ENCODE peak calls at places on chromosomes 1 and 21, in seven cellular contexts. One of them, this sample, is unnamed.
A peak's percentile ranks its signal among the peaks of the same experiment; 100 is the strongest.

GRCh38 chr1:231337043-231337471 is 595 bp downstream of the EXOC8 start:
- DNase-seq in GM10248: peak; percentile 8
- DNase-seq in stimulated activated CD4-positive, alpha-beta T cell treated with anti-CD3 and anti-CD28 coated beads, Interleukin-2, amount 100 ng/mL, for 48 hours: no peak
- DNase-seq in activated effector memory CD4-positive, alpha-beta T cell treated with anti-CD3 and anti-CD28 coated beads, Interleukin-2, amount 50 U/mL, for 16 hours: no peak
- DNase-seq in Peyer's patch: no peak
- DNase-seq in choroid plexus epithelial cell: peak; percentile 36
- DNase-seq in bronchial epithelial cell: no peak
- DNase-seq in this sample: no peak

GRCh38 chr1:203361843-203362524 is 11.1 kb upstream of the FMOD start:
- DNase-seq in activated effector memory CD4-positive, alpha-beta T cell treated with anti-CD3 and anti-CD28 coated beads, Interleukin-2, amount 50 U/mL, for 16 hours: no peak
- DNase-seq in bronchial epithelial cell: peak; percentile 64
- DNase-seq in Peyer's patch: peak; percentile 43
- DNase-seq in stimulated activated CD4-positive, alpha-beta T cell treated with anti-CD3 and anti-CD28 coated beads, Interleukin-2, amount 100 ng/mL, for 48 hours: no peak
- DNase-seq in choroid plexus epithelial cell: peak; percentile 44
- DNase-seq in GM10248: no peak
- DNase-seq in this sample: no peak

GRCh38 chr21:26909972-26910371 is 56.9 kb downstream of the ADAMTS5 start:
- DNase-seq in GM10248: no peak
- DNase-seq in choroid plexus epithelial cell: peak; percentile 70
- DNase-seq in activated effector memory CD4-positive, alpha-beta T cell treated with anti-CD3 and anti-CD28 coated beads, Interleukin-2, amount 50 U/mL, for 16 hours: no peak
- DNase-seq in stimulated activated CD4-positive, alpha-beta T cell treated with anti-CD3 and anti-CD28 coated beads, Interleukin-2, amount 100 ng/mL, for 48 hours: no peak
- DNase-seq in Peyer's patch: no peak
- DNase-seq in bronchial epithelial cell: no peak
- DNase-seq in this sample: no peak

GRCh38 chr1:75861831-75862230 is 65.1 kb downstream of the MSH4 start:
- DNase-seq in GM10248: no peak
- DNase-seq in choroid plexus epithelial cell: no peak
- DNase-seq in Peyer's patch: no peak
- DNase-seq in stimulated activated CD4-positive, alpha-beta T cell treated with anti-CD3 and anti-CD28 coated beads, Interleukin-2, amount 100 ng/mL, for 48 hours: no peak
- DNase-seq in activated effector memory CD4-positive, alpha-beta T cell treated with anti-CD3 and anti-CD28 coated beads, Interleukin-2, amount 50 U/mL, for 16 hours: no peak
- DNase-seq in bronchial epithelial cell: peak; percentile 20
- DNase-seq in this sample: no peak

GRCh38 chr21:39317134-39318090 is 4.0 kb upstream of the BRWD1 start:
- DNase-seq in activated effector memory CD4-positive, alpha-beta T cell treated with anti-CD3 and anti-CD28 coated beads, Interleukin-2, amount 50 U/mL, for 16 hours: no peak
- DNase-seq in choroid plexus epithelial cell: no peak
- DNase-seq in bronchial epithelial cell: no peak
- DNase-seq in GM10248: no peak
- DNase-seq in stimulated activated CD4-positive, alpha-beta T cell treated with anti-CD3 and anti-CD28 coated beads, Interleukin-2, amount 100 ng/mL, for 48 hours: no peak
- DNase-seq in Peyer's patch: no peak
- DNase-seq in this sample: no peak

GRCh38 chr1:92329356-92330129 is 30.7 kb downstream of the RPAP2 start:
- DNase-seq in bronchial epithelial cell: peak; percentile 93
- DNase-seq in Peyer's patch: no peak
- DNase-seq in choroid plexus epithelial cell: peak; percentile 96
- DNase-seq in activated effector memory CD4-positive, alpha-beta T cell treated with anti-CD3 and anti-CD28 coated beads, Interleukin-2, amount 50 U/mL, for 16 hours: no peak
- DNase-seq in stimulated activated CD4-positive, alpha-beta T cell treated with anti-CD3 and anti-CD28 coated beads, Interleukin-2, amount 100 ng/mL, for 48 hours: no peak
- DNase-seq in GM10248: no peak
- DNase-seq in this sample: no peak

GRCh38 chr1:173294853-173295252 is 87.7 kb upstream of the TNFSF4 start:
- DNase-seq in bronchial epithelial cell: no peak
- DNase-seq in Peyer's patch: no peak
- DNase-seq in activated effector memory CD4-positive, alpha-beta T cell treated with anti-CD3 and anti-CD28 coated beads, Interleukin-2, amount 50 U/mL, for 16 hours: no peak
- DNase-seq in stimulated activated CD4-positive, alpha-beta T cell treated with anti-CD3 and anti-CD28 coated beads, Interleukin-2, amount 100 ng/mL, for 48 hours: no peak
- DNase-seq in choroid plexus epithelial cell: peak; percentile 16
- DNase-seq in GM10248: no peak
- DNase-seq in this sample: no peak

GRCh38 chr21:37878946-37879660 is 37.2 kb downstream of the KCNJ6 start:
- DNase-seq in stimulated activated CD4-positive, alpha-beta T cell treated with anti-CD3 and anti-CD28 coated beads, Interleukin-2, amount 100 ng/mL, for 48 hours: no peak
- DNase-seq in bronchial epithelial cell: peak; percentile 95
- DNase-seq in Peyer's patch: no peak
- DNase-seq in GM10248: no peak
- DNase-seq in choroid plexus epithelial cell: peak; percentile 95
- DNase-seq in activated effector memory CD4-positive, alpha-beta T cell treated with anti-CD3 and anti-CD28 coated beads, Interleukin-2, amount 50 U/mL, for 16 hours: no peak
- DNase-seq in this sample: no peak

GRCh38 chr1:53371121-53371666 is 43.3 kb upstream of the LRP8 start:
- DNase-seq in activated effector memory CD4-positive, alpha-beta T cell treated with anti-CD3 and anti-CD28 coated beads, Interleukin-2, amount 50 U/mL, for 16 hours: peak; percentile 47
- DNase-seq in bronchial epithelial cell: no peak
- DNase-seq in stimulated activated CD4-positive, alpha-beta T cell treated with anti-CD3 and anti-CD28 coated beads, Interleukin-2, amount 100 ng/mL, for 48 hours: no peak
- DNase-seq in Peyer's patch: peak; percentile 2
- DNase-seq in choroid plexus epithelial cell: no peak
- DNase-seq in GM10248: no peak
- DNase-seq in this sample: no peak

GRCh38 chr21:25997788-25998611 is 172.6 kb downstream of the APP start:
- DNase-seq in bronchial epithelial cell: no peak
- DNase-seq in GM10248: no peak
- DNase-seq in activated effector memory CD4-positive, alpha-beta T cell treated with anti-CD3 and anti-CD28 coated beads, Interleukin-2, amount 50 U/mL, for 16 hours: no peak
- DNase-seq in choroid plexus epithelial cell: no peak
- DNase-seq in stimulated activated CD4-positive, alpha-beta T cell treated with anti-CD3 and anti-CD28 coated beads, Interleukin-2, amount 100 ng/mL, for 48 hours: no peak
- DNase-seq in Peyer's patch: no peak
- DNase-seq in this sample: no peak

GRCh38 chr1:201845331-201846083 is 16.6 kb downstream of the IPO9 start:
- DNase-seq in GM10248: no peak
- DNase-seq in stimulated activated CD4-positive, alpha-beta T cell treated with anti-CD3 and anti-CD28 coated beads, Interleukin-2, amount 100 ng/mL, for 48 hours: no peak
- DNase-seq in Peyer's patch: no peak
- DNase-seq in bronchial epithelial cell: peak; percentile 28
- DNase-seq in choroid plexus epithelial cell: no peak
- DNase-seq in activated effector memory CD4-positive, alpha-beta T cell treated with anti-CD3 and anti-CD28 coated beads, Interleukin-2, amount 50 U/mL, for 16 hours: no peak
- DNase-seq in this sample: no peak

GRCh38 chr1:169724168-169724567 is 9.7 kb downstream of the SELE start:
- DNase-seq in choroid plexus epithelial cell: no peak
- DNase-seq in GM10248: no peak
- DNase-seq in stimulated activated CD4-positive, alpha-beta T cell treated with anti-CD3 and anti-CD28 coated beads, Interleukin-2, amount 100 ng/mL, for 48 hours: no peak
- DNase-seq in bronchial epithelial cell: no peak
- DNase-seq in Peyer's patch: no peak
- DNase-seq in activated effector memory CD4-positive, alpha-beta T cell treated with anti-CD3 and anti-CD28 coated beads, Interleukin-2, amount 50 U/mL, for 16 hours: no peak
- DNase-seq in this sample: no peak

GRCh38 chr1:226119169-226119568 is 56.7 kb downstream of the H3-3A start:
- DNase-seq in Peyer's patch: no peak
- DNase-seq in activated effector memory CD4-positive, alpha-beta T cell treated with anti-CD3 and anti-CD28 coated beads, Interleukin-2, amount 50 U/mL, for 16 hours: no peak
- DNase-seq in GM10248: no peak
- DNase-seq in bronchial epithelial cell: no peak
- DNase-seq in choroid plexus epithelial cell: no peak
- DNase-seq in stimulated activated CD4-positive, alpha-beta T cell treated with anti-CD3 and anti-CD28 coated beads, Interleukin-2, amount 100 ng/mL, for 48 hours: no peak
- DNase-seq in this sample: no peak

GRCh38 chr1:208562021-208562950 is 318.1 kb upstream of the PLXNA2 start:
- DNase-seq in activated effector memory CD4-positive, alpha-beta T cell treated with anti-CD3 and anti-CD28 coated beads, Interleukin-2, amount 50 U/mL, for 16 hours: no peak
- DNase-seq in bronchial epithelial cell: no peak
- DNase-seq in choroid plexus epithelial cell: no peak
- DNase-seq in stimulated activated CD4-positive, alpha-beta T cell treated with anti-CD3 and anti-CD28 coated beads, Interleukin-2, amount 100 ng/mL, for 48 hours: no peak
- DNase-seq in Peyer's patch: no peak
- DNase-seq in GM10248: no peak
- DNase-seq in this sample: no peak